ENCODE peak calls at places on chromosomes 3 and 15, in nine cellular contexts. W is AG04450; E is IMR-90; T is fibroblast of lung; H is upper lobe of right lung; U is HepG2; M is GM23338; N is CD8-positive, alpha-beta T cell; S is hepatocyte. R is an unnamed sample. For H3K27me3, the result is how much of the 10 kb centered on the place peaks cover.

GRCh38 chr3:65877160-65877559 is 161.6 kb downstream of the MAGI1 start:
- DNase-seq in U (no peak), N (no peak), W (no peak), H (no peak), M (no peak), S (no peak), E (peak), T (no peak), R (peak)

GRCh38 chr15:79811406-79812405 is 85.1 kb downstream of the MTHFS start:
- DNase-seq in T (peak), W (peak), E (peak), H (peak), U (no peak), S (peak), N (no peak), M (no peak), R (peak)

GRCh38 chr15:43293402-43293801 is 26.7 kb upstream of the TGM5 start:
- DNase-seq in N (no peak), E (no peak), M (peak), U (peak), T (no peak), H (no peak), S (peak), W (no peak), R (no peak)

GRCh38 chr3:16236856-16237393 is 27.8 kb downstream of the DPH3 start:
- DNase-seq in N (no peak), W (no peak), E (no peak), S (no peak), T (peak), M (no peak), H (no peak), U (no peak), R (no peak)

GRCh38 chr3:52494446-52494845 is 692 bp upstream of the STAB1 start:
- DNase-seq in U (no peak), E (no peak), H (no peak), N (no peak), M (peak), T (no peak), W (no peak), S (no peak), R (no peak)

GRCh38 chr15:68384451-68385239 is 47.3 kb downstream of the ITGA11 start:
- DNase-seq in T (peak), H (peak), N (peak), E (peak), M (no peak), W (peak), S (peak), U (no peak), R (peak)

GRCh38 chr15:60889506-60889905 is 339.6 kb downstream of the RORA start:
- DNase-seq in T (no peak), W (no peak), U (no peak), E (no peak), M (no peak), H (no peak), S (no peak), N (no peak), R (no peak)

GRCh38 chr3:15585111-15585844 is 16.1 kb downstream of the HACL1 start:
- DNase-seq in U (no peak), H (no peak), M (no peak), N (no peak), E (peak), S (no peak), W (no peak), T (no peak), R (no peak)

GRCh38 chr15:100216177-100216576 is 125.6 kb downstream of the ADAMTS17 start:
- DNase-seq in M (no peak), H (no peak), W (no peak), E (no peak), N (no peak), S (peak), T (no peak), U (no peak), R (no peak)

GRCh38 chr3:65953301-65953812 is 85.4 kb downstream of the MAGI1 start:
- DNase-seq in N (no peak), W (no peak), H (peak), S (peak), T (peak), E (no peak), M (peak), U (peak), R (peak)

GRCh38 chr3:8736436-8736835 is 2.8 kb downstream of the CAV3 start:
- DNase-seq in M (no peak), N (no peak), W (no peak), E (no peak), S (no peak), U (no peak), T (no peak), H (no peak), R (no peak)

GRCh38 chr3:12870942-12871341 is 29.6 kb upstream of the RPL32 start:
- DNase-seq in W (no peak), S (no peak), H (no peak), N (no peak), U (no peak), M (no peak), E (peak), T (no peak), R (no peak)

GRCh38 chr15:29822685-29823459 is 604 bp upstream of the TJP1 start:
- DNase-seq in H (peak), W (peak), E (peak), M (peak), N (no peak), S (peak), T (peak), U (peak), R (peak)

GRCh38 chr15:75782926-75783325 is 60.3 kb upstream of the UBE2Q2 start:
- DNase-seq in H (no peak), N (peak), T (no peak), S (no peak), W (no peak), U (no peak), M (no peak), E (no peak), R (no peak)

GRCh38 chr3:138124689-138125420 is 7.3 kb downstream of the A4GNT start:
- DNase-seq in H (peak), W (no peak), E (peak), U (no peak), M (no peak), T (peak), S (no peak), N (no peak), R (peak)

GRCh38 chr3:148333091-148333490 is 364.6 kb upstream of the AGTR1 start:
- DNase-seq in E (no peak), S (peak), U (no peak), M (peak), H (no peak), T (no peak), N (no peak), W (no peak), R (peak)

GRCh38 chr3:184808021-184808420 is 3.9 kb upstream of the VPS8 start:
- DNase-seq in N (no peak), T (no peak), M (peak), E (no peak), W (no peak), S (peak), U (peak), H (no peak), R (no peak)

GRCh38 chr3:155739154-155739553 is 5.7 kb downstream of the PLCH1 start:
- DNase-seq in W (no peak), E (peak), S (peak), N (no peak), U (peak), M (no peak), T (no peak), H (no peak), R (no peak)

GRCh38 chr3:34015204-34016142 is 217.0 kb downstream of the PDCD6IP start:
- DNase-seq in M (peak), S (no peak), T (no peak), E (peak), W (no peak), H (no peak), N (no peak), U (peak), R (no peak)
- TF ChIP-seq CTCF in M (peak), S (peak), T (peak), E (peak), W (peak), H (no peak), N (no peak), U (peak), R (peak)

GRCh38 chr3:27467545-27467944 is 16.6 kb downstream of the SLC4A7 start:
- DNase-seq in H (no peak), T (peak), N (no peak), W (no peak), M (peak), U (peak), E (peak), S (peak), R (peak)
- H3K4me3 ChIP-seq in H (no peak), T (no peak), N (no peak), W (no peak), M (no peak), U (no peak), E (no peak), S (no peak), R (no peak)

DNA sequence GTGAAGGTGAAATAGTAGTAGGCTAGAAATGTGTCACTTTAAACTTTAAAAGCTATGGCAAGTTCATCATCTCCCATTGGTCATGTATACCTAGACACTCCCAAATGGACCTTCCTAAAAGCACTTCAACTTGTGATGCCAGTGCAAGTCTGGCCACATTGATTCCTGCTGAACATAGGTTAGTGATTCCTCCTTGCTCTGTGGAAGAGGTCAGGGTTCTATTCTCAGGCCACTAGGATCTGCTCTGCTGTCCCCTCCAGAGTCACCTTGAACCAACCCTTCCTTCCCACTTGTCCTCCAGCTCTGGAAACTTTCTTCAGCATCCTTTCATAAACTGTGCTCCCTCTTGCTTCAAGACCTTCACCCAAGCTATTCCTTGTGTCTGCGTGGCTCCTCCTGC is 301.7 kb downstream of the RPLP1 start:
- DNase-seq in E (no peak), S (no peak), N (peak), T (no peak), U (no peak), H (no peak), W (no peak), M (no peak), R (no peak)
- H3K27me3 ChIP-seq in E (under half), S (under half), N (under half), T (under half), U (under half), H (under half), W (under half), M (under half), R (under half)

GRCh38 chr3:182621435-182622240 is 171.7 kb upstream of the ATP11B start:
- DNase-seq in W (no peak), S (no peak), M (peak), T (no peak), U (no peak), E (no peak), N (no peak), H (no peak), R (no peak)
- TF ChIP-seq CTCF in W (no peak), S (peak), M (peak), T (peak), U (no peak), E (no peak), N (no peak), H (peak), R (peak)

DNA sequence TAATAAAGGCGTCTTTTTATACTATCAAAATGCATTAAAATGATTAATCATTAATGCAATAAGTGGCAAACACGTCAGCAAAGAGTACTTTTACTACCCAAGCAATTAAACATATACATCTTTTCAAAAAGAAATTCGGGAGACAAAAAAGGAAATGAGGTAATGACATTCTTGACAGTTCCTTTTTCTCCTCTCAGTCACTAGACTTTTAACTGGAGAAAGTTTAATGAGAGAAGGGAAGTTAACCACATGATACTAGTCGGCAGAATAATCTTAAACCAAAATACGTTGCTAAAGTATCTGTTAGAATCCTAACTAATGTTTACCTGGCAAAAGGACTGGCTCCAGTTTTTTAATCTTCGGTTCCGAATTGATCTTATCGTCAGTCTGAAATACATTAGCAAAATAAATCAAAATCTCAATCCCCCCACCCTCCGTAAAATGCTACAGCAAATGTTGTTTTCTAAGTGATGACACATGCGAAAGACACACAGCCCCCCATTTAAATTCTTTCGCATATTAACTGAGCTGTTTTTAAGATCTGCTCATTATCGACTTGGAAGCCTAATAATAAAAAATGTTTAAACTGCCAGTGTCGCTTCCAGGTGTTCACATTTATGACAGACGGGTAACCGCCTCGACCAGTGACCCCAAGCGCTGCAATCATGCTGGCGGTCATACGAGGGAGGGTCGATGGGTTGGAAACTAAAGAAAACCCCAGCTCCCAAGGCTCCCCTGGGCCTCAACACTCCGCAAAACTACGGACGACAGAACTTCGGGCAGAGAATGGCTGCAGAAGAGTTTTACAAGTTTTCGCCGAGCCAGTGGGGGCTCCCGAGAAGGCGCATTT is 752 bp downstream of the MTMR10 start:
- DNase-seq in M (no peak), T (peak), E (peak), H (no peak), U (peak), N (no peak), W (no peak), S (no peak), R (peak)
- H3K4me3 ChIP-seq in M (peak), T (peak), E (peak), H (peak), U (peak), N (peak), W (peak), S (peak), R (peak)

GRCh38 chr15:33440911-33441310 is 130.1 kb downstream of the RYR3 start:
- DNase-seq in M (no peak), H (no peak), W (no peak), E (no peak), U (no peak), N (no peak), S (no peak), T (no peak), R (no peak)

GRCh38 chr15:33443699-33444098 is 132.9 kb downstream of the RYR3 start:
- DNase-seq in U (no peak), N (no peak), W (no peak), H (no peak), M (no peak), S (no peak), T (no peak), E (no peak), R (no peak)

GRCh38 chr15:33448151-33448550 is 137.4 kb downstream of the RYR3 start:
- DNase-seq in T (no peak), U (no peak), M (no peak), W (no peak), S (no peak), N (no peak), E (no peak), H (no peak), R (no peak)

DNA sequence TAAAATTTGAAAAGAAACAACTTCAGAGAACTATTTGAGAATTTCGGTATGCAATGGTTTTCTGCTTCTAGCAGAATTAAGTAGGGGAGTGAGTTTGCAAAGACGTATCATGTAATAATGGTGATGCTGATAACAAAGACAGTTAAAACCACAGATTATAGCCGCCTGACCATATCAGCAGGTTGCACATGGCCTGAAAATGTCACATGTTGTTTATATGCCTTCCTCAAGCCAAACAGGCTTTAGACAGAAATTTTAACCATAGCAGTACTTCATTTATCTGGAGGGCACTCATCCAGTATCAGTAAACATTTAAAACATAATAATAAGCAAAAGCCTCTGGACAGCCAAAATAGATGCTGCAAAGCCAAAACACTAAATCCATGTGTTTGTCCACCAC is 131.7 kb downstream of the RYR3 start:
- DNase-seq in W (no peak), E (no peak), H (no peak), T (no peak), M (no peak), N (no peak), U (no peak), S (no peak), R (no peak)
- H3K27me3 ChIP-seq in W (under half), E (under half), H (under half), T (under half), M (under half), N (under half), U (under half), S (under half), R (under half)

GRCh38 chr3:42602961-42603360 is 2.5 kb downstream of the NKTR start:
- DNase-seq in T (no peak), U (no peak), E (no peak), N (no peak), W (no peak), M (no peak), S (no peak), H (no peak), R (no peak)

GRCh38 chr3:42600111-42600957 is at the start of gene NKTR:
- DNase-seq in M (peak), W (peak), H (peak), S (peak), T (peak), U (peak), E (peak), N (peak), R (peak)

GRCh38 chr3:42605550-42606173 is 5.2 kb downstream of the NKTR start:
- DNase-seq in T (peak), M (no peak), U (peak), S (no peak), W (no peak), N (no peak), E (no peak), H (no peak), R (no peak)

GRCh38 chr3:42601898-42602581 is 1.6 kb downstream of the NKTR start:
- DNase-seq in S (peak), N (no peak), T (peak), M (peak), H (no peak), E (peak), W (no peak), U (peak), R (peak)

GRCh38 chr3:42600958-42601675 is 631 bp downstream of the NKTR start:
- DNase-seq in M (peak), E (peak), H (peak), W (peak), S (peak), T (peak), U (peak), N (no peak), R (peak)
- TF ChIP-seq CTCF in M (no peak), E (no peak), H (no peak), W (peak), S (no peak), T (peak), U (no peak), N (no peak), R (peak)

R was measured in bronchial epithelial cell.